ENCODE peak calls at places on chromosomes 11 and 22, in six cellular contexts. Q, F, Y, D, G and I are unnamed samples.

GRCh38 chr22:29260601-29261315 is 7.0 kb downstream of the RHBDD3 start:
- DNase-seq in Q (no peak), F (no peak), Y (no peak), D (no peak), G (no peak), I (no peak)

GRCh38 chr11:575324-575995 is 810 bp upstream of the PHRF1 start:
- DNase-seq in Q (peak; percentile 45), F (no peak), Y (no peak), D (no peak), G (no peak), I (no peak)

GRCh38 chr22:31377609-31378008 is 21.8 kb upstream of the DRG1 start:
- DNase-seq in Q (no peak), F (no peak), Y (no peak), D (no peak), G (no peak), I (no peak)

GRCh38 chr11:88329563-88330250 is 7.8 kb downstream of the CTSC start:
- DNase-seq in Q (no peak), F (no peak), Y (peak; percentile 35), D (no peak), G (no peak), I (no peak)

GRCh38 chr11:31487848-31488247 is 21.6 kb downstream of the IMMP1L start:
- DNase-seq in Q (no peak), F (peak; percentile 10), Y (peak; percentile 30), D (no peak), G (no peak), I (peak; percentile 8)

GRCh38 chr11:119341222-119342022 is 739 bp upstream of the C1QTNF5 start:
- DNase-seq in Q (no peak), F (no peak), Y (no peak), D (no peak), G (peak; percentile 15), I (no peak)

GRCh38 chr11:63961608-63962412 is 12.6 kb upstream of the COX8A start:
- DNase-seq in Q (no peak), F (no peak), Y (no peak), D (peak; percentile 57), G (no peak), I (no peak)

GRCh38 chr22:50701428-50702154 is 29.0 kb downstream of the SHANK3 start:
- DNase-seq in Q (no peak), F (no peak), Y (no peak), D (no peak), G (no peak), I (no peak)

GRCh38 chr11:75069473-75069872 is 27.2 kb downstream of the OR2AT4 start:
- DNase-seq in Q (no peak), F (no peak), Y (peak; percentile 60), D (no peak), G (no peak), I (no peak)

GRCh38 chr11:29063630-29064361 is 953.0 kb downstream of the KCNA4 start:
- DNase-seq in Q (no peak), F (no peak), Y (no peak), D (no peak), G (no peak), I (no peak)

GRCh38 chr11:23924226-23924625 is 572.6 kb upstream of the LUZP2 start:
- DNase-seq in Q (no peak), F (no peak), Y (no peak), D (no peak), G (no peak), I (no peak)

GRCh38 chr22:16955081-16955480 is 52.9 kb downstream of the GAB4 start:
- DNase-seq in Q (no peak), F (no peak), Y (no peak), D (no peak), G (no peak), I (no peak)

GRCh38 chr22:49464024-49464423 is 363.6 kb downstream of the BRD1 start:
- DNase-seq in Q (no peak), F (no peak), Y (no peak), D (no peak), G (no peak), I (no peak)

GRCh38 chr22:36335621-36336020 is 52.1 kb downstream of the MYH9 start:
- DNase-seq in Q (no peak), F (no peak), Y (no peak), D (no peak), G (no peak), I (no peak)

GRCh38 chr11:69010964-69011623 is 2.0 kb downstream of the MRGPRF start:
- DNase-seq in Q (peak; percentile 78), F (peak; percentile 46), Y (no peak), D (peak; percentile 61), G (peak; percentile 37), I (no peak)

GRCh38 chr11:19777342-19778102 is 64.9 kb downstream of the NAV2 start:
- DNase-seq in Q (no peak), F (no peak), Y (peak; percentile 83), D (no peak), G (no peak), I (peak; percentile 34)

GRCh38 chr11:46332568-46333128 is 14.6 kb upstream of the DGKZ start:
- DNase-seq in Q (no peak), F (no peak), Y (no peak), D (no peak), G (no peak), I (no peak)

GRCh38 chr11:2779981-2780849 is 80.4 kb upstream of the KCNQ1OT1 start:
- DNase-seq in Q (peak; percentile 20), F (no peak), Y (no peak), D (peak; percentile 14), G (peak; percentile 12), I (no peak)

GRCh38 chr22:44363980-44364749 is 51.4 kb upstream of the SHISAL1 start:
- DNase-seq in Q (peak; percentile 53), F (no peak), Y (no peak), D (no peak), G (no peak), I (no peak)

GRCh38 chr11:95453616-95454118 is 222.7 kb upstream of the SESN3 start:
- DNase-seq in Q (no peak), F (no peak), Y (no peak), D (no peak), G (no peak), I (no peak)

GRCh38 chr11:64356498-64357411 is 2.2 kb upstream of the RPS6KA4 start:
- DNase-seq in Q (no peak), F (no peak), Y (peak; percentile 52), D (no peak), G (no peak), I (no peak)

GRCh38 chr22:41048791-41049717 is 43.3 kb upstream of the EP300 start:
- DNase-seq in Q (peak; percentile 75), F (peak; percentile 79), Y (no peak), D (peak; percentile 34), G (peak; percentile 64), I (no peak)

GRCh38 chr11:104146943-104147342 is 17.0 kb downstream of the PDGFD start:
- DNase-seq in Q (no peak), F (no peak), Y (no peak), D (no peak), G (no peak), I (no peak)

GRCh38 chr22:23750744-23751440 is at the start of gene ZNF70:
- DNase-seq in Q (peak; percentile 83), F (peak; percentile 10), Y (peak; percentile 93), D (peak; percentile 78), G (peak; percentile 85), I (peak; percentile 46)

GRCh38 chr22:23750374-23750743 is 553 bp downstream of the ZNF70 start:
- DNase-seq in Q (no peak), F (no peak), Y (no peak), D (no peak), G (no peak), I (no peak)

GRCh38 chr22:23751441-23751996 is 607 bp upstream of the ZNF70 start:
- DNase-seq in Q (no peak), F (no peak), Y (no peak), D (no peak), G (peak; percentile 56), I (no peak)

GRCh38 chr22:23752090-23752691 is 1.3 kb upstream of the ZNF70 start:
- DNase-seq in Q (no peak), F (no peak), Y (peak; percentile 51), D (no peak), G (peak; percentile 34), I (peak; percentile 43)

DNA sequence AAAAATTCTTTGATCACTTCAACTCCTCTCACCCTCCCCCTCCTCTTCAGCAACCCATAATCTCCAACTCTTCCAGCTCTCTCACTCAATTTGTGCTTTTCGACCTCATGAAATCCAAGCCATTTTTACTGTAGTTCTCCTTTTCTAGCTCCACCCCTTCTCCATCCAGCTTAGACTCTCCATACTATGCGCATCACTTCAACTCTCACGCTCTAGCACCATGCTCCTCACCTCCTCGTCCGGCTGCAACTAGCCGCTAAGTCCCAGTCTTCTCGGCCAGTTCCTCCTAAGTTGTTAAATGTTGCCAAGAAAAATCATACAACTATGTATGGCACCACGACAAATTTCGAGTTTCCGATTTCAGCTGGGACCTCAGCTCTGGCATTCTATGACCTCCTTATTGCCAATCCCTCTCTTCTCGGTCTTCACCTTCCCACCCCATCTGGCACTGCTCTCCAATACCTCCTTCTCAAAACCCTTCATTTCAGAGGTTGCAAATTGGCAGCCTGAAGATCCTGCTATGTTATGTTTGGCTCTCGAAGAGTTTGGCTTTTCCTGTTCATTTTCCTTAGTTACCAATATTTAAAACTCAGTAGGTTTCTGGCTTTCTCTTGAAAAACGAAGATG is 1.1 kb downstream of the ZNF70 start:
- DNase-seq in Q (no peak), F (no peak), Y (no peak), D (no peak), G (no peak), I (no peak)
- H3K4me3 ChIP-seq in Q (peak overlapping the region; percentile 65), F (peak overlapping the region; percentile 83), Y (peak overlapping the region; percentile 85), D (no peak overlapping the region), G (peak overlapping the region; percentile 89), I (peak overlapping the region; percentile 62)

DNA sequence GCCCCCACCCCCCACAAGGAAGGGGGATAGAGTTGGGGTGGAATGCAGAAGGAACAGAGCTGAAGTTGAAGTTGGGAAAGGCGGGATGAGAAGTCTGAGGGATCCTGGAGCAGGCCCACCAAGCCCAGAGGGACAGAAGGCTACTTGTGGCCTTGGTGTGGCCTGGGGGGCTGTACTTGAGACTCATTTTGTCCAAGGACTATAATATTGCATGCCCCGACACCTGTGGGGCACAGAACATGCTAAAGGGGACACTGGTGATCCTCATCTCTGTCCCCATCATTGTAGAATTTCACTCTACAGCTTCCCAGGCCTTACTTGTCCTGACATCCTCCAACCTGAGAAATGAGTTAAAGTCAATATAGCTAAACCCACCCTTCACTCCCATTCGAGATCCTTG is 1.3 kb downstream of the ESAM start:
- DNase-seq in Q (no peak), F (no peak), Y (no peak), D (no peak), G (no peak), I (no peak)
- H3K4me3 ChIP-seq in Q (peak overlapping the region; percentile 94), F (no peak overlapping the region), Y (no peak overlapping the region), D (no peak overlapping the region), G (peak overlapping the region; percentile 55), I (peak overlapping the region; percentile 70)

DNA sequence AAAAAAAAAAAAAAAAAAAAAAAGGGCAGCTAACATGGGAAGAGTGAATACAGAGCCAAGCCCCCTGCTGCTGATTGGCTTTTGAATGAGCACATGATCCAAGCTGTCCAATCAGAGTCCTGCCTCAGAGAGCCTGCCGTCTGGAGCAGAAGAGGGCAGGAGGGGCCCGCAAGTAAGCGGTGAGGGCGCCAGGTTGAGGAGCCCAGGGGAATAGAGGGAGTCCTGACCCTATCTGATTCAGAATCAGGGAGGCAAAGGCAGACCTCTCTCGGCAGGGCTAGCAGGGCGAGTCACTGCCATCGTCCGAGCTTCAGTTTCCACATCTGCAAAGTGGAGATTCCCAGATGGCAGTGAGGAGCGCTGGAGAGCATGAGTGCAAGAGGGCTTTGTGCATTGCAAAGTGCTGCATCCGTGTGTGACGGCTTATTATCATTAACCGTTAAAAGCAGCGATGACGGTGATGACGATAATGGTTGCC is 68.8 kb upstream of the ATXN10 start:
- DNase-seq in Q (no peak), F (peak; percentile 42), Y (peak; percentile 16), D (no peak), G (peak; percentile 54), I (no peak)
- H3K4me3 ChIP-seq in Q (no peak overlapping the region), F (peak overlapping the region; percentile 18), Y (no peak overlapping the region), D (no peak overlapping the region), G (no peak overlapping the region), I (no peak overlapping the region)

GRCh38 chr11:16772141-16772512 is 33.7 kb downstream of the C11orf58 start:
- DNase-seq in Q (no peak), F (no peak), Y (no peak), D (no peak), G (no peak), I (no peak)
- H3K4me3 ChIP-seq in Q (no peak overlapping the region), F (no peak overlapping the region), Y (no peak overlapping the region), D (no peak overlapping the region), G (no peak overlapping the region), I (no peak overlapping the region)